ENCODE peak calls at places on chromosomes 11 and 22, in nine cellular contexts. T is coronary artery; J is stimulated activated CD8-positive, alpha-beta memory T cell treated with anti-CD3 and anti-CD28 coated beads, Interleukin-15, amount 100 ng/mL, for 1 hour; G is spleen; A is AG04449; K is ELR; I is activated CD4-positive, alpha-beta T cell treated with anti-CD3 and anti-CD28 coated beads, Interleukin-2, amount 10 ng/mL, durations not matched to agents 7 days and 5 days; W is HAP-1; Q is NCI-H1092. Z is an unnamed sample.

GRCh38 chr11:47443028-47443700 is 5.8 kb downstream of the RAPSN start:
- DNase-seq in I (no peak), W (no peak), G (no peak), K (no peak), T (no peak), A (no peak), J (no peak), Q (peak), Z (no peak)

GRCh38 chr11:15327786-15328231 is 213.1 kb downstream of the INSC start:
- DNase-seq in I (peak), J (no peak), A (no peak), T (no peak), Q (peak), G (no peak), W (peak), K (peak), Z (no peak)

GRCh38 chr11:47148903-47149535 is 27.7 kb downstream of the ARFGAP2 start:
- DNase-seq in T (no peak), W (no peak), K (no peak), I (no peak), Q (peak), A (no peak), J (no peak), G (no peak), Z (no peak)

GRCh38 chr22:33601062-33601461 is 319.2 kb downstream of the LARGE1 start:
- DNase-seq in I (no peak), K (no peak), A (no peak), J (no peak), W (no peak), T (no peak), Q (no peak), G (no peak), Z (no peak)

GRCh38 chr11:80748207-80748606 is 1307.4 kb upstream of the TENM4 start:
- DNase-seq in G (no peak), I (no peak), J (no peak), K (no peak), T (no peak), Q (no peak), A (no peak), W (no peak), Z (no peak)

GRCh38 chr11:46291441-46292143 is 14.1 kb downstream of the CREB3L1 start:
- DNase-seq in T (no peak), K (peak), G (no peak), A (no peak), W (no peak), Q (no peak), I (no peak), J (no peak), Z (no peak)

GRCh38 chr22:36368359-36368983 is 19.3 kb downstream of the MYH9 start:
- DNase-seq in W (peak), T (no peak), Q (no peak), G (no peak), J (no peak), A (no peak), I (no peak), K (peak), Z (peak)

GRCh38 chr11:62427630-62428233 is 8.9 kb downstream of the SCGB1A1 start:
- DNase-seq in J (no peak), G (no peak), K (peak), A (peak), I (peak), Q (no peak), T (no peak), W (no peak), Z (peak)

GRCh38 chr11:12113294-12113693 is 2.9 kb downstream of the MICAL2 start:
- DNase-seq in A (no peak), G (no peak), I (no peak), J (no peak), Q (no peak), K (no peak), T (no peak), W (no peak), Z (no peak)

GRCh38 chr22:45162531-45162930 is 1.2 kb upstream of the NUP50 start:
- DNase-seq in W (no peak), J (no peak), T (no peak), G (no peak), A (no peak), I (no peak), K (no peak), Q (no peak), Z (no peak)

GRCh38 chr22:22940961-22941605 is 53.5 kb downstream of the IGLL5 start:
- DNase-seq in I (no peak), K (no peak), Q (no peak), W (no peak), A (no peak), G (no peak), T (peak), J (no peak), Z (no peak)

GRCh38 chr22:43972931-43973330 is 17.7 kb downstream of the SAMM50 start:
- DNase-seq in J (no peak), A (no peak), G (no peak), I (no peak), K (no peak), Q (no peak), T (no peak), W (no peak), Z (no peak)

GRCh38 chr11:96188625-96189006 is 154.4 kb downstream of the MAML2 start:
- DNase-seq in A (no peak), K (peak), I (peak), Q (no peak), W (no peak), T (no peak), J (no peak), G (no peak), Z (no peak)

GRCh38 chr22:45896153-45896951 is 80.6 kb downstream of the WNT7B start:
- DNase-seq in K (no peak), A (no peak), I (no peak), J (no peak), T (no peak), G (no peak), W (no peak), Q (no peak), Z (no peak)

GRCh38 chr11:17730608-17731462 is 3.7 kb upstream of the KCNC1 start:
- DNase-seq in G (peak), J (peak), K (peak), T (peak), Q (peak), A (peak), I (peak), W (peak), Z (peak)

GRCh38 chr11:73614591-73614990 is 16.7 kb upstream of the FAM168A start:
- DNase-seq in Q (no peak), A (no peak), I (no peak), K (no peak), T (no peak), J (no peak), G (no peak), W (no peak), Z (no peak)